ENCODE peak calls at places on chromosomes 2 and 18, in ten cellular contexts. X is lower leg skin; T is HepG2; P is BJ; L is breast epithelium; Y is CD8-positive, alpha-beta T cell; A is cardiac fibroblast; D is endothelial cell of umbilical vein; Z is fibroblast of lung; U is tibial artery. S is an unnamed sample.

GRCh38 chr18:35470440-35470839 is 27.3 kb downstream of the INO80C start:
- DNase-seq in P (no peak), X (no peak), L (no peak), T (no peak), Z (peak; percentile 49), A (no peak), Y (no peak), U (no peak), D (peak; percentile 16), S (no peak)

GRCh38 chr2:17818235-17818634 is 2.0 kb downstream of the MSGN1 start:
- DNase-seq in P (no peak), L (no peak), U (no peak), D (no peak), X (no peak), T (no peak), Z (no peak), A (no peak), Y (no peak), S (no peak)

GRCh38 chr2:1591978-1592907 is 152.1 kb downstream of the PXDN start:
- DNase-seq in Z (peak; percentile 90), X (peak; percentile 89), L (no peak), Y (no peak), A (peak; percentile 98), D (peak; percentile 79), U (peak; percentile 94), P (no peak), T (no peak), S (no peak)

GRCh38 chr2:121297217-121297830 is 12.3 kb upstream of the TFCP2L1 start:
- DNase-seq in T (peak; percentile 41), X (peak; percentile 50), U (no peak), A (peak; percentile 26), D (peak; percentile 29), P (no peak), Y (no peak), L (no peak), Z (peak; percentile 12), S (no peak)

GRCh38 chr2:127014630-127015029 is 92.3 kb downstream of the BIN1 start:
- DNase-seq in Y (peak; percentile 7), A (peak; percentile 95), T (no peak), L (no peak), X (no peak), P (peak; percentile 80), U (no peak), Z (peak; percentile 98), D (peak; percentile 19), S (peak; percentile 94)

GRCh38 chr18:76751538-76751890 is 70.8 kb upstream of the ZNF236 start:
- DNase-seq in T (peak; percentile 9), X (no peak), U (no peak), A (no peak), Y (no peak), D (no peak), P (no peak), L (no peak), Z (no peak), S (no peak)

GRCh38 chr2:224142397-224143312 is 103.6 kb upstream of the SERPINE2 start:
- DNase-seq in Z (peak; percentile 87), T (no peak), D (peak; percentile 89), P (no peak), U (no peak), Y (no peak), A (peak; percentile 55), L (no peak), X (no peak), S (peak; percentile 72)

GRCh38 chr2:59786684-59787083 is 766.8 kb downstream of the BCL11A start:
- DNase-seq in A (no peak), U (no peak), X (no peak), D (no peak), L (no peak), T (no peak), P (no peak), Z (no peak), Y (no peak), S (no peak)

GRCh38 chr2:19866741-19867140 is 35.0 kb downstream of the TTC32 start:
- DNase-seq in Y (no peak), P (no peak), Z (no peak), L (no peak), X (no peak), A (no peak), U (no peak), T (no peak), D (no peak), S (no peak)

GRCh38 chr2:19864369-19864768 is 37.4 kb downstream of the TTC32 start:
- DNase-seq in U (no peak), L (no peak), D (no peak), A (no peak), P (no peak), X (no peak), Z (no peak), Y (no peak), T (no peak), S (no peak)

GRCh38 chr2:19865151-19865550 is 36.6 kb downstream of the TTC32 start:
- DNase-seq in Z (no peak), X (no peak), D (no peak), A (no peak), L (no peak), Y (no peak), T (no peak), P (no peak), U (no peak), S (no peak)

GRCh38 chr2:19861771-19862170 is 40.0 kb downstream of the TTC32 start:
- DNase-seq in Y (no peak), L (no peak), D (no peak), X (no peak), A (peak; percentile 15), P (no peak), T (no peak), U (no peak), Z (no peak), S (no peak)

GRCh38 chr2:19863303-19864041 is 38.3 kb downstream of the TTC32 start:
- DNase-seq in Z (peak; percentile 63), L (peak; percentile 66), T (peak; percentile 76), Y (peak; percentile 84), A (peak; percentile 64), U (peak; percentile 88), X (peak; percentile 95), D (peak; percentile 55), P (no peak), S (peak; percentile 4)
- H3K4me3 ChIP-seq in Z (no peak overlapping the region), L (peak overlapping the region; percentile 43), T (peak overlapping the region; percentile 57), Y (peak overlapping the region; percentile 28), A (no peak overlapping the region), U (no peak overlapping the region), X (no peak overlapping the region), D (no peak overlapping the region), P (no peak overlapping the region), S (no peak overlapping the region)

GRCh38 chr2:186307871-186308270 is 178.2 kb upstream of the ZC3H15 start:
- DNase-seq in U (no peak), T (no peak), P (no peak), X (no peak), Z (no peak), A (no peak), D (no peak), Y (no peak), L (no peak), S (no peak)
- TF ChIP-seq CTCF in U (no peak), T (no peak), P (no peak), X (no peak), Z (no peak), A (no peak), D (no peak), Y (no peak), L (no peak), S (no peak)

DNA sequence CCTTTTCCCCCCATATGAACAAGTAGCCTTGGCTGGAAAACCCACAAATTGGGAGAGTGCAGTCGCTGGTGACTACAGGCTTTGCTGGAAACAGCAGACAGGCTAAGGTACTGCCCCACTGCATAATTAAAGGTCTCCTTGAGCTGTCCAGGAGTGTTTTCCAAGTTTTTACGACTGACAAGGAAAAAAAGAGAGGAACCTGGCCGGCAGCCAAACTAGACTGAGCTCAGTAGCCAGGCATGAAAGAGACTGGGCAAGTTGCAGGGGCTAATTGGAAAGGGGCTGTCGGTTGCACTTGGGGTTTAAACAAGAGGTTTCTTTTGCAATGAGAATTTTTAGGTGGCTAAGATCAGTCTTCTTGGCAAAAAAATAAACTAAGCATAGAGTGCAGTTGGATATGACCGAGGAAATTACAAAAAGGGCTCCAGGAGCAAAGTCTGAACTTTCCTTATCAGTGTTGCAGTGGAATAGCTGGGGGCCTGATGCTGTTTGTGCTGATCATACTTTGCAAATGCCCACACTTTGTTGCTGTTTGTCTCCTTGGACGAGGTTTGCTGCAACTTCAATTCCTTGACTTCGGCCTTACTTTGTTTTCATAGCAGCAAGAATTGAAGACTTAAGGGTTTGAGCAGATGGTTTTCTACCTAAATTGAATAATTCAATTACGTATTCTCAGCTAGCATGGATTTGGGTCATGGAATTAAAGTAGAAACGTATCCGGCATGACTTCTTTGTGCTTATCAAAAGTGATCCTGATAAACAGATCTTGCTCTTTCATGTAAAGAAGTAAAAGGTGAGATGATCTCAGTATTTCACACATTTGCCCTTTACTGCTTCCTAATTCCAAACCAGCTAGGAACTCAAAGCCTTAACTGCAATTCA is 2.2 kb downstream of the GULP1 start:
- DNase-seq in U (peak; percentile 82), L (peak; percentile 66), A (peak; percentile 74), T (no peak), D (peak; percentile 93), Y (no peak), Z (peak; percentile 83), P (no peak), X (peak; percentile 89), S (no peak)
- H3K4me3 ChIP-seq in U (peak overlapping the region; percentile 74), L (peak overlapping the region; percentile 75), A (peak overlapping the region; percentile 83), T (no peak overlapping the region), D (peak overlapping the region; percentile 84), Y (no peak overlapping the region), Z (peak overlapping the region; percentile 93), P (peak overlapping the region; percentile 91), X (no peak overlapping the region), S (peak overlapping the region; percentile 88)

DNA sequence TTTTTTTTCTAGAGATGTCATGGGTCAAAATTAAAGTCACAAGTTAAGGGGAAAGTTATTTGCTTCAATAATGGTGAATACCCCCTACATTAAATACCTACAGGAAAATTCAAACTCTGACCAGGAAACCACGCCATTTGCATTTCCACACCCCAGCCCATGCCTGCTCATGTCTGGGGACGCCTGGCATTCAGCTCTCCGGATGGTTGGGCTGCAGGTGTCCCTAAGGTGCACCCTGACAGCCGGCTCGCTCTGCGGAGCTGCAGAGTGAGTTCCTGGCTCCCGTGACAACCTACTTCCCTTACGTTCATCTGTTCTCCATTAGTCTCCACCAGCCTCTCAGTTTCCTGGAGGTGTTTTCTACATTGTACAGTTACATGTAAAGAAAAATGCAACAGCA is 122.7 kb upstream of the RIOK3 start:
- DNase-seq in Z (no peak), D (no peak), A (no peak), L (peak; percentile 58), T (no peak), U (no peak), X (no peak), Y (no peak), P (no peak), S (no peak)
- TF ChIP-seq CTCF in Z (no peak), D (no peak), A (no peak), L (no peak), T (no peak), U (no peak), X (no peak), Y (no peak), P (no peak), S (no peak)

DNA sequence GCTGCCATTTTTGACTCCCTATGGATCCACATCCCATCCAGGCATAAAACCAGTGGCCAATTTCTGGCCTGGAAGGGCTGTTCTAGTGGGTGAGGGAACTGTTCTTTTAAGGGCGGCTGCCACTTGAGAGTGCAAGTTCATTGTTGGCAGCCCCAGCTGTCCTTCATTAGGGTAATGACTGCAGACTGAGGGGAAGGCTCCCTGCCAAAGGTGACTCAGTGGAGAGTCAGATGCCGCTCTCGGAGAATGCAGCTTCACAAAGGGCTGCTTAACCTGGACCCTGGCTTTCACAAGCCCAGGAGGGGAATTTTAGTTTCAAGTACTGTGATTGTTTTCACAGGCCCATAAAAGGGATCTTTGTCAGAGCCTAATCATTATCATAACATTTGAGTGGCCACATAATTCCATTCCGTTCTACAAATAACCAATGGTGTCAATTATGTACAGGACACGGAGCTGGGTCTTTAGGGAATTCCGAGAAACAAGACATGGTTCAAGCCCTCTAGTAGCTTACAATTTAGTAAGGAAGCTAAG is 235.7 kb downstream of the CDCA7 start:
- DNase-seq in D (peak; percentile 90), Z (peak; percentile 96), T (peak; percentile 12), U (peak; percentile 70), L (no peak), A (peak; percentile 82), Y (no peak), X (no peak), P (peak; percentile 83), S (peak; percentile 92)
- H3K4me3 ChIP-seq in D (no peak overlapping the region), Z (no peak overlapping the region), T (no peak overlapping the region), U (no peak overlapping the region), L (no peak overlapping the region), A (no peak overlapping the region), Y (no peak overlapping the region), X (no peak overlapping the region), P (no peak overlapping the region), S (no peak overlapping the region)

S was measured in AG09309.